ENCODE peak calls at places on chromosomes 6 and 20, in four cellular contexts. J is H1, K is HepG2, G is GM12878. Y is an unnamed sample.

GRCh38 chr6:21826031-21826430 is 232.5 kb downstream of the SOX4 start:
- DNase-seq in J (no peak), K (peak), G (no peak), Y (no peak)

GRCh38 chr20:17972121-17972520 is 3.3 kb downstream of the MGME1 start:
- DNase-seq in J (no peak), K (no peak), G (no peak), Y (no peak)

GRCh38 chr6:29474996-29475395 is 12.8 kb downstream of the MAS1L start:
- DNase-seq in J (no peak), K (no peak), G (no peak), Y (no peak)

GRCh38 chr20:443223-443793 is 19.0 kb downstream of the TBC1D20 start:
- DNase-seq in J (no peak), K (no peak), G (no peak), Y (no peak)

GRCh38 chr6:69867075-69867911 is 937 bp downstream of the COL19A1 start:
- DNase-seq in J (peak), K (peak), G (no peak), Y (peak)

GRCh38 chr20:5729348-5729747 is 20.9 kb upstream of the SHLD1 start:
- DNase-seq in J (no peak), K (no peak), G (no peak), Y (no peak)

GRCh38 chr6:78427386-78427785 is 440.0 kb upstream of the IRAK1BP1 start:
- DNase-seq in J (no peak), K (no peak), G (no peak), Y (no peak)

GRCh38 chr6:79710127-79710526 is 79.0 kb downstream of the SH3BGRL2 start:
- DNase-seq in J (no peak), K (no peak), G (no peak), Y (no peak)

GRCh38 chr20:40361916-40362315 is 327.1 kb downstream of the MAFB start:
- DNase-seq in J (no peak), K (no peak), G (no peak), Y (no peak)

GRCh38 chr6:2952557-2953095 is 18.7 kb downstream of the SERPINB6 start:
- DNase-seq in J (peak), K (peak), G (no peak), Y (no peak)

GRCh38 chr20:24981750-24982149 is 10.8 kb downstream of the APMAP start:
- DNase-seq in J (no peak), K (no peak), G (no peak), Y (no peak)

GRCh38 chr20:49615401-49616153 is 47.6 kb upstream of the PTGIS start:
- DNase-seq in J (no peak), K (peak), G (no peak), Y (no peak)

GRCh38 chr6:125245109-125245508 is 56.7 kb downstream of the HDDC2 start:
- DNase-seq in J (no peak), K (no peak), G (no peak), Y (no peak)

GRCh38 chr6:70277480-70277879 is 25.4 kb downstream of the COL9A1 start:
- DNase-seq in J (no peak), K (no peak), G (no peak), Y (no peak)

GRCh38 chr6:149071997-149072396 is 245.5 kb upstream of the TAB2 start:
- DNase-seq in J (no peak), K (no peak), G (no peak), Y (no peak)

GRCh38 chr6:73580247-73581149 is 59.7 kb upstream of the EEF1A1 start:
- DNase-seq in J (peak), K (peak), G (peak), Y (peak)

GRCh38 chr20:62826646-62827322 is 9.9 kb downstream of the COL9A3 start:
- DNase-seq in J (no peak), K (no peak), G (no peak), Y (no peak)

DNA sequence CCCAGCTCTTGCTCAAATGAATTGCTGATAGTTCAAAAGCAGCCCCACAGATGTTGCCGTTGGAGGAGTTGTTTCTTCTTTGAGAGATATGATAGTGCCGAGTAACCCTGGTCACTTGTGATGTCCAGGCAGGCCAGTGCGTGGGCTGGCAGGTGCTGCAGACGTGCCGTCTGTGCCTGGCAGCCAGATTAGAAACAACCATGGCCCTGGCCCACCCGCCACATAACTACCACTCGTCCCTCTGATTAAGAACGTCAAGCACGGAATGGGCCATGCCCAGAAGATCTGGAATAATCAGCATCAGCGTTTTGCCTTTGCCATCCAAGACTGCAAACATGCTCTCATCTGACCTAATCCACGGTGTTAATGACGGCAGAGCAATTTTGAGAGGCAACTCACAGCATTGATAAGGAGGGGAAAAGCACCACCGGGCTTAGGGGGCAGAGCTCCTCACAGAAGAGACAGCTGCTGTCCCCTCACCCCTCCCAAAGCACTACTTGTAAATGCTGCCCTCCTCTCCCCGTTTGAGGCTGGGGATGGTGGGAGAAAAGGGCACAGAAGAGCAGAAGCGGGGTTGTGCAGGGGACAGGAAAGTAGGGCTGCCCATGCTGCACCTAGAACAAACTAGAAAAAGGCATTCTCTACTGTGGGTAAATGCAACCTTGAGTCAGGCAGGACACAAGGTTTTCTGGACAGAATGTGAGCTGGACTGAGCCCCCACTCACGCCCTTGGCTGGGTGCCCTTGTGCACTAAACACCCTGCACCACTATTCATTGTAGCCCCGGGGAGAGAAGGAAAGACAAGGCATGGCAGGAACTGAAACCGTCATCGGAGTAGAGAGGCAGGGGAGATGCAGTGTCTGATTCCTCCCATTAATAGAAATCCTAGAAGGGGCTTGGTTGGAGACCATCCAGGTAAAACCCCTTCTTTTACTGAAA is 5.3 kb upstream of the CPNE5 start:
- DNase-seq in J (no peak), K (no peak), G (no peak), Y (no peak)
- TF ChIP-seq ZNF274 in J (no peak), K (no peak), G (no peak), Y (no peak)

DNA sequence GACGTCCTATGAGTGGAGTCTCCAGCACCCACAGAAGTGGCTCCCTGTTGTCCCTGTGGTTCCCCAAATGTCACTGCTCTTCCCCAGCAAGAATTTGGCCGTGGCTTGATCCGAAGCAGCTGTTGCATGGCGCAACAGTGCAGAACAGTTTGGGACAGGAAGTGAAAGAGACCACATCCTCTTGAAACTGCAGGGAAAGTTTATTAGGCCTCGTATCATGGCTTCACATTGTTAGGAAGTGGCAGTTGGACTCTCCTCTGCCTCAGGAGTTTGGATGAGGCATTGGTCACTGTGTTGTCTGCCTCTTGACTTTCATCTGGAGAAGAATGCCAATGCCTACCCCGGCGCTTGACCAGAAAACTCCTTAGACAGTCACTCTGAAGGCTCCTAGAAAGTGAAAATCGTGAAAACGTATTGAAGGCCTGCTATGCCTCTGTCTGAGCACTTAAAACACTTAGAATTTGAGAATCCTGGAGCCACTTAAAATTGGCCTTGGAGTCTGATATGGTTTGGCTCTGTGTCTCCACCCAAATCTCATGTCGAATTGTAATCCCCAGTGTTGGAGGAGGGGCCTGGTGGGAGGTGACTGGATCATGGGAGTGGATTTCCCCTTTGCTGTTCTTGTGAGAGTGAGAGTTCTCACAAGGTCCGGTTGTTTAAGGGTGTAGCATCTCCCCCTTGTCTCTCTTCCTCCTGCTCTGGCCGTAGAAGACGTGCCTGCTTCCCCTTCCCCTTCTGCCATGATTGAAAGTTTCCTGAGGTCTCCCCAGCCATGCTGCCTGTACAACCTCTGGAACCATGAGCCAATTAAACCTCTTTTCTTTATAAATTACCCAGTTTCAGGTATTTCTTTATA is 334.9 kb upstream of the JARID2 start:
- DNase-seq in J (no peak), K (no peak), G (peak), Y (no peak)
- TF ChIP-seq SUZ12 in J (no peak), K (no peak), G (no peak), Y (no peak)

DNA sequence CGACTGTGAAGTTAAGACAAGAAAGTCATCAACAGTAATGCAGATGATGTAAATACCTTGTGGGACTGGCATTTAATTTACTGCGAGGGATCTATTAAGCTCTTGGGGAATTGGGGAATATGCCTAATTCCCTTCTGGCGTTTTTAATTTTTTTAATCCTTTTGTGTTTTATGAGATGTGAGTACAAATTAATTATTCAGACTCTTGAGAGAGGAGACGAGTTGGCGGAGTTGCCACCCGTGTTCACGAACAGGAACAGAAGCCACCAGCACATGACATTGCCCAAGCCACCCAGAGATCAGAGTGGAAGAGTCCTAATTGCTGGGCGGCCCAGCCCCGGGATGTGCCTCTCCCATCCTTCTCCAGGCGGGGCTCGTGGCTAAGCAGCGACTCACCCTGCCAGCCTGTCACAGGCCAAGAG is 518 bp upstream of the CRYBG1 start:
- DNase-seq in J (no peak), K (no peak), G (no peak), Y (no peak)
- H3K9ac ChIP-seq in J (no peak), K (no peak), G (no peak), Y (peak)

GRCh38 chr6:26299286-26300042 is 65.5 kb upstream of the BTN3A2 start:
- DNase-seq in J (peak), K (no peak), G (no peak), Y (no peak)
- TF ChIP-seq ZNF274 in J (no peak), K (no peak), G (no peak), Y (no peak)

GRCh38 chr6:169847773-169848380 is 96.5 kb downstream of the ERMARD start:
- DNase-seq in J (no peak), K (no peak), G (no peak), Y (no peak)

GRCh38 chr6:169845426-169846285 is 94.2 kb downstream of the ERMARD start:
- DNase-seq in J (no peak), K (no peak), G (no peak), Y (no peak)

GRCh38 chr6:169847141-169847674 is 95.8 kb downstream of the ERMARD start:
- DNase-seq in J (no peak), K (no peak), G (no peak), Y (no peak)

GRCh38 chr6:169844946-169845345 is 93.5 kb downstream of the ERMARD start:
- DNase-seq in J (no peak), K (no peak), G (no peak), Y (no peak)

GRCh38 chr6:169846286-169847056 is 95.0 kb downstream of the ERMARD start:
- DNase-seq in J (no peak), K (no peak), G (no peak), Y (no peak)
- TF ChIP-seq SUZ12 in J (no peak), K (no peak), G (no peak), Y (no peak)

GRCh38 chr6:33613794-33614166 is 7.3 kb upstream of the ITPR3 start:
- DNase-seq in J (no peak), K (no peak), G (no peak), Y (no peak)
- H3K9ac ChIP-seq in J (no peak), K (peak), G (no peak), Y (no peak)

DNA sequence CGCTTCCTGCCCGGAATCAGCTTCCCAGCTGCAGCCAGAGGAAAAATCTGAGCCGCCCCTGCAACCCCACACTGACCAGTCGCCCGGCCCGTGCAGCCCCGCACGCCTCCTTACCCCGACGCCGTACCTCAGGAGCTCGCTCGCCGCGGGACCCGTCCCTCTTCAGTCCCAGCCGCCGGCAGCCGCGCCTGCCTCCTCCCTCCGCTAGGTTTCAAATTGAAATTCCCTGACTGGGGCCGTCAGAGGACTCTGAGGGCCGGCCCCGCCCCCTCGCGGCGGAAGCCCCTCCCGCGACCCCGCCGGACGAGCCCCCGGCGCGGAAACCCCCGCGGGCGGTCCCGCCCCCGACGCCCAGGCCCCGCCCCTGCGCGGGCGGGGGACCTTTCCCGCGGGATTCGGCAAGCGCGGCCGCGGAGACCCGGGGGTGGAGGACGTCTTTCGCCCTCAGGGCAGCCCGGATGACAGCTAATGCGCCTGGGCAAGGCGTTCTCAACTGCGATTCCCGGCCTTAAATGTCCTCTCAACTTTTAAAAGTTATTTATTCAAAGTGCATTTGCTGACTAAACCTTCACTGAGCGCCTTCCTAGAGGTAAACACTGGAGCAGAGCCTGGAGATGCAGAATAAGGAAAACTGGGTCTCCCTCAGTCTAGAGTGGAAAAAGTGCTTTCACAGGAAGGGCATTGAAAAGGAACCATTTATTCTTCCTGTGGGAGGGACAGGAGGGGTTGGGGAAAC is at the start of gene EPB41L2:
- DNase-seq in J (peak), K (peak), G (peak), Y (peak)
- TF ChIP-seq ZNF274 in J (no peak), K (peak), G (no peak), Y (no peak)

DNA sequence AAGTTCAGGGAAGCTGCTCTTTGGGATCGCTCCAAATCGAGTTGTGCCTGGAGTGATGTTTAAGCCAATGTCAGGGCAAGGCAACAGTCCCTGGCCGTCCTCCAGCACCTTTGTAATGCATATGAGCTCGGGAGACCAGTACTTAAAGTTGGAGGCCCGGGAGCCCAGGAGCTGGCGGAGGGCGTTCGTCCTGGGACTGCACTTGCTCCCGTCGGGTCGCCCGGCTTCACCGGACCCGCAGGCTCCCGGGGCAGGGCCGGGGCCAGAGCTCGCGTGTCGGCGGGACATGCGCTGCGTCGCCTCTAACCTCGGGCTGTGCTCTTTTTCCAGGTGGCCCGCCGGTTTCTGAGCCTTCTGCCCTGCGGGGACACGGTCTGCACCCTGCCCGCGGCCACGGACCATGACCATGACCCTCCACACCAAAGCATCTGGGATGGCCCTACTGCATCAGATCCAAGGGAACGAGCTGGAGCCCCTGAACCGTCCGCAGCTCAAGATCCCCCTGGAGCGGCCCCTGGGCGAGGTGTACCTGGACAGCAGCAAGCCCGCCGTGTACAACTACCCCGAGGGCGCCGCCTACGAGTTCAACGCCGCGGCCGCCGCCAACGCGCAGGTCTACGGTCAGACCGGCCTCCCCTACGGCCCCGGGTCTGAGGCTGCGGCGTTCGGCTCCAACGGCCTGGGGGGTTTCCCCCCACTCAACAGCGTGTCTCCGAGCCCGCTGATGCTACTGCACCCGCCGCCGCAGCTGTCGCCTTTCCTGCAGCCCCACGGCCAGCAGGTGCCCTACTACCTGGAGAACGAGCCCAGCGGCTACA is at the start of gene ESR1:
- DNase-seq in J (peak), K (no peak), G (no peak), Y (peak)
- TF ChIP-seq SUZ12 in J (peak), K (no peak), G (peak), Y (no peak)

GRCh38 chr6:52285174-52286068 is 879 bp upstream of the MCM3 start:
- DNase-seq in J (no peak), K (peak), G (no peak), Y (no peak)
- H3K9ac ChIP-seq in J (peak), K (peak), G (peak), Y (peak)

GRCh38 chr6:159960485-159960884 is 8.4 kb upstream of the IGF2R start:
- DNase-seq in J (peak), K (no peak), G (no peak), Y (no peak)

GRCh38 chr6:159959976-159960384 is 8.9 kb upstream of the IGF2R start:
- DNase-seq in J (peak), K (no peak), G (no peak), Y (no peak)

GRCh38 chr6:159955945-159956361 is 12.9 kb upstream of the IGF2R start:
- DNase-seq in J (no peak), K (no peak), G (no peak), Y (no peak)

GRCh38 chr6:159961523-159961922 is 7.4 kb upstream of the IGF2R start:
- DNase-seq in J (peak), K (no peak), G (no peak), Y (no peak)

GRCh38 chr6:159959165-159959975 is 9.5 kb upstream of the IGF2R start:
- DNase-seq in J (peak), K (no peak), G (no peak), Y (no peak)
- TF ChIP-seq ZNF274 in J (no peak), K (no peak), G (no peak), Y (no peak)

Y was measured in NT2/D1.